ENCODE peak calls at places on chromosome 7, in six cellular contexts. One of them, this sample, is unnamed.

GRCh38 chr7:92778972-92779371 is 57.4 kb downstream of the CDK6 start:
- DNase-seq in left colon: no peak
- DNase-seq in pancreas: no peak
- DNase-seq in mesendoderm: no peak
- DNase-seq in neural progenitor cell: no peak
- DNase-seq in T-cell: no peak
- DNase-seq in this sample: peak

GRCh38 chr7:118104812-118105441 is 79.0 kb upstream of the LSM8 start:
- DNase-seq in left colon: no peak
- DNase-seq in pancreas: no peak
- DNase-seq in mesendoderm: peak
- DNase-seq in neural progenitor cell: no peak
- DNase-seq in T-cell: no peak
- DNase-seq in this sample: no peak

GRCh38 chr7:46424934-46425333 is 503.9 kb upstream of the IGFBP3 start:
- DNase-seq in left colon: no peak
- DNase-seq in pancreas: no peak
- DNase-seq in mesendoderm: peak
- DNase-seq in neural progenitor cell: no peak
- DNase-seq in T-cell: no peak
- DNase-seq in this sample: no peak

GRCh38 chr7:1466524-1467271 is 7.4 kb upstream of the MICALL2 start:
- DNase-seq in left colon: peak
- DNase-seq in pancreas: no peak
- DNase-seq in mesendoderm: peak
- DNase-seq in neural progenitor cell: peak
- DNase-seq in T-cell: no peak
- DNase-seq in this sample: peak

GRCh38 chr7:92177362-92177761 is 1.6 kb downstream of the LRRD1 start:
- DNase-seq in left colon: no peak
- DNase-seq in pancreas: no peak
- DNase-seq in mesendoderm: no peak
- DNase-seq in neural progenitor cell: no peak
- DNase-seq in T-cell: no peak
- DNase-seq in this sample: no peak

GRCh38 chr7:103811315-103811714 is 178.1 kb downstream of the RELN start:
- DNase-seq in left colon: no peak
- DNase-seq in pancreas: no peak
- DNase-seq in mesendoderm: no peak
- DNase-seq in neural progenitor cell: no peak
- DNase-seq in T-cell: no peak
- DNase-seq in this sample: no peak

GRCh38 chr7:30023524-30023923 is 3.0 kb downstream of the FKBP14 start:
- DNase-seq in left colon: no peak
- DNase-seq in pancreas: no peak
- DNase-seq in mesendoderm: no peak
- DNase-seq in neural progenitor cell: no peak
- DNase-seq in T-cell: no peak
- DNase-seq in this sample: no peak

GRCh38 chr7:1742555-1743303 is 72.7 kb downstream of the ELFN1 start:
- DNase-seq in left colon: peak
- DNase-seq in pancreas: peak
- DNase-seq in mesendoderm: no peak
- DNase-seq in neural progenitor cell: no peak
- DNase-seq in T-cell: peak
- DNase-seq in this sample: no peak

GRCh38 chr7:151380199-151381082 is 29.4 kb downstream of the WDR86 start:
- DNase-seq in left colon: no peak
- DNase-seq in pancreas: no peak
- DNase-seq in mesendoderm: no peak
- DNase-seq in neural progenitor cell: no peak
- DNase-seq in T-cell: no peak
- DNase-seq in this sample: no peak

GRCh38 chr7:97818066-97818663 is 54.0 kb downstream of the ASNS start:
- DNase-seq in left colon: no peak
- DNase-seq in pancreas: no peak
- DNase-seq in mesendoderm: no peak
- DNase-seq in neural progenitor cell: no peak
- DNase-seq in T-cell: no peak
- DNase-seq in this sample: no peak

GRCh38 chr7:44333971-44334733 is 8.8 kb upstream of the CAMK2B start:
- DNase-seq in left colon: no peak
- DNase-seq in pancreas: no peak
- DNase-seq in mesendoderm: no peak
- DNase-seq in neural progenitor cell: no peak
- DNase-seq in T-cell: no peak
- DNase-seq in this sample: no peak

GRCh38 chr7:92133737-92134270 is 473 bp downstream of the CYP51A1 start:
- DNase-seq in left colon: peak
- DNase-seq in pancreas: peak
- DNase-seq in mesendoderm: peak
- DNase-seq in neural progenitor cell: peak
- DNase-seq in T-cell: peak
- DNase-seq in this sample: peak

GRCh38 chr7:137958593-137959431 is 43.1 kb downstream of the CREB3L2 start:
- DNase-seq in left colon: no peak
- DNase-seq in pancreas: no peak
- DNase-seq in mesendoderm: no peak
- DNase-seq in neural progenitor cell: no peak
- DNase-seq in T-cell: no peak
- DNase-seq in this sample: no peak

GRCh38 chr7:301291-302053 is 11.5 kb downstream of the FOXL3 start:
- DNase-seq in left colon: peak
- DNase-seq in pancreas: peak
- DNase-seq in mesendoderm: no peak
- DNase-seq in neural progenitor cell: no peak
- DNase-seq in T-cell: no peak
- DNase-seq in this sample: no peak

GRCh38 chr7:75039166-75039565 is 34.4 kb downstream of the RCC1L start:
- DNase-seq in left colon: no peak
- DNase-seq in pancreas: no peak
- DNase-seq in mesendoderm: no peak
- DNase-seq in neural progenitor cell: no peak
- DNase-seq in T-cell: no peak
- DNase-seq in this sample: no peak

GRCh38 chr7:18393465-18394118 is 102.0 kb upstream of the HDAC9 start:
- DNase-seq in left colon: no peak
- DNase-seq in pancreas: no peak
- DNase-seq in mesendoderm: no peak
- DNase-seq in neural progenitor cell: no peak
- DNase-seq in T-cell: no peak
- DNase-seq in this sample: no peak

GRCh38 chr7:94345907-94346306 is 48.8 kb upstream of the COL1A2 start:
- DNase-seq in left colon: no peak
- DNase-seq in pancreas: no peak
- DNase-seq in mesendoderm: no peak
- DNase-seq in neural progenitor cell: no peak
- DNase-seq in T-cell: no peak
- DNase-seq in this sample: no peak